ENCODE peak calls at places on chromosome 12, in five cellular contexts. T is fibroblast of lung, R is endodermal cell, M is neural progenitor cell, F is A549. I is an unnamed sample.

GRCh38 chr12:108596854-108597558 is 878 bp downstream of the TMEM119 start:
- DNase-seq in F (no peak), R (no peak), M (no peak), T (no peak), I (no peak)

GRCh38 chr12:52097045-52097666 is 17.7 kb downstream of the SMIM41 start:
- DNase-seq in F (no peak), M (no peak), R (no peak), T (no peak), I (no peak)

GRCh38 chr12:45619736-45620135 is 109.8 kb upstream of the ARID2 start:
- DNase-seq in M (no peak), R (no peak), F (no peak), T (no peak), I (no peak)

GRCh38 chr12:104591272-104591940 is 134.7 kb downstream of the CHST11 start:
- DNase-seq in M (no peak), T (no peak), R (no peak), F (no peak), I (peak)

GRCh38 chr12:67578976-67579661 is 69.4 kb upstream of the DYRK2 start:
- DNase-seq in T (no peak), M (no peak), R (no peak), F (no peak), I (peak)

GRCh38 chr12:7933255-7933726 is 2.7 kb downstream of the SLC2A3 start:
- DNase-seq in R (peak), F (peak), T (peak), M (peak), I (peak)

GRCh38 chr12:87196329-87196728 is 832.9 kb downstream of the C12orf50 start:
- DNase-seq in F (no peak), T (peak), M (no peak), R (no peak), I (no peak)

GRCh38 chr12:68977335-68977734 is 44.4 kb upstream of the CPM start:
- DNase-seq in F (no peak), R (no peak), T (no peak), M (no peak), I (no peak)

GRCh38 chr12:73585136-73585535 is 952.5 kb upstream of the ATXN7L3B start:
- DNase-seq in M (no peak), F (no peak), T (no peak), R (no peak), I (no peak)

GRCh38 chr12:105567061-105567460 is 236.6 kb downstream of the C12orf75 start:
- DNase-seq in T (no peak), R (no peak), M (no peak), F (no peak), I (peak)

GRCh38 chr12:6553051-6553868 is 2.6 kb downstream of the IFFO1 start:
- DNase-seq in R (no peak), T (peak), M (no peak), F (no peak), I (no peak)

GRCh38 chr12:14768823-14769405 is 34.4 kb downstream of the WBP11 start:
- DNase-seq in M (peak), F (no peak), T (peak), R (peak), I (peak)

GRCh38 chr12:17108877-17109520 is 503.0 kb upstream of the LMO3 start:
- DNase-seq in M (no peak), F (no peak), T (no peak), R (no peak), I (no peak)

GRCh38 chr12:54019924-54020586 is 8.2 kb upstream of the HOXC6 start:
- DNase-seq in T (no peak), F (no peak), R (peak), M (no peak), I (no peak)

GRCh38 chr12:109868182-109869051 is 11.9 kb downstream of the GLTP start:
- DNase-seq in R (no peak), F (no peak), M (no peak), T (no peak), I (no peak)
- H3K27ac ChIP-seq in R (no peak), F (no peak), M (no peak), T (no peak), I (no peak)

GRCh38 chr12:93595336-93595735 is 22.9 kb downstream of the SOCS2 start:
- DNase-seq in F (no peak), T (no peak), R (no peak), M (no peak), I (no peak)
- H3K27ac ChIP-seq in F (no peak), T (peak), R (no peak), M (no peak), I (no peak)

GRCh38 chr12:25529738-25530137 is 23.3 kb downstream of the LMNTD1 start:
- DNase-seq in M (no peak), F (no peak), R (no peak), T (peak), I (peak)

GRCh38 chr12:25526778-25527177 is 26.3 kb downstream of the LMNTD1 start:
- DNase-seq in M (no peak), T (peak), F (no peak), R (no peak), I (no peak)

GRCh38 chr12:25521625-25522256 is 31.3 kb downstream of the LMNTD1 start:
- DNase-seq in F (no peak), M (no peak), R (no peak), T (no peak), I (no peak)

GRCh38 chr12:25518512-25518911 is 34.6 kb downstream of the LMNTD1 start:
- DNase-seq in R (no peak), M (no peak), T (no peak), F (no peak), I (peak)

DNA sequence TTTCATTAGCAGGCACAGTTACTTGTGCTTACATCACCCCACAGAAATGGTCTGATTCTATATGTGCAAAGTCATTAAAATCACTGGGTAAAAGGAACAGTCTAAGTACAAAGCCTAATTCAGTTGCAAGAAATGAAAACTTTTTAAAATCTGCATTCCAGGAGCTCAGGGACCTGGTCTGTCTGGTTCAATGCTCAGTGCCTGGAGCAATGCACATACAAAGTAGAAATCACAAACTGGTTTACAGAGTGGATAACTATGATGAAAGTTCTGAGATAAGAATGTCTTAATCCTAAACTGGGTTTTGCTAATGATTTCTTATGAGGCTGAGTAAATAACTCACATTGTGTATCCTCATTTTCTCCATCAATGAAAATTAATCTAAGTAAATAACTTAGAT is 28.7 kb downstream of the LMNTD1 start:
- DNase-seq in T (no peak), M (no peak), F (no peak), R (no peak), I (no peak)
- H3K27ac ChIP-seq in T (no peak), M (no peak), F (no peak), R (no peak), I (no peak)

DNA sequence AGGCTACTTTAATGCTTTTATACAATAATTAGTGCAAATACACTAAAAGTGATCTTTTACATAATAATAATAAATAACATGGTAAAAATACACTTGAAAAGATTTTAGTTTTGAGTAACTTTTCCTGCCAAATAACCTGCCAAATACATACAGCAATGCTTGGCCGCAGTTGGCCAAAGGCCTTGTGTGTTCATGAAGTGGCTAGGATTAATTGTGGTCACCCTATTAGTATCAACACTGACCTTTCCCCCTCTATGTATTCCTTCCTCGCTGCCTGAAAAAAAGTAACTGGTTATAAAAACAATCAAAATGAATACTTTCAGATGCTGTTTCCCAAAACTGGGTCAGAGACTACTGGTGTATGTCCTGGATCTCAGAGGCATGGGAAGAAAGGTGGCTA is 34.3 kb downstream of the KICS2 start:
- DNase-seq in M (no peak), R (no peak), T (peak), F (no peak), I (no peak)
- H3K27ac ChIP-seq in M (no peak), R (no peak), T (peak), F (no peak), I (no peak)

DNA sequence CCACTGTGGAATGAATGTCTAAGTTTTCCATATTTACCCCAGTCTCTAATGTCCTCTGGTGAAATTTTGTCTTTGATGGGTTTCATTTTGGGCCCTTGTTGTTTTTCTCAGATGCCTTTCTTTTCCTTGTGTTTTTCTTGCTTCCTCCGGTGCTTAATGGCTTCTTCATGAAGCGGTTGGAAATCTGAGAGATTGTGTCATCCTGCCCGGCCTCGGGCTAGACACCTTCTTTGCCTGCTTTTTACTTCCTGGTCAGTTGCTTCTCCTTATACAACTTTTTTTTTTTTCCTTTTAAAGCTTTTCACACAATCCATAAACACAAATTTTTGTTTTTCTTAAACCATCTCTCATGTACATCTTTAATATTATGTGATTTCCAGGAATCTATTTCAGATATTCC is 7.1 kb downstream of the ETV6 start:
- DNase-seq in R (peak), M (no peak), T (no peak), F (no peak), I (no peak)
- H3K27ac ChIP-seq in R (no peak), M (no peak), T (no peak), F (no peak), I (no peak)

GRCh38 chr12:2160043-2160442 is 107.3 kb downstream of the CACNA1C start:
- DNase-seq in R (no peak), F (no peak), T (no peak), M (no peak), I (no peak)

GRCh38 chr12:2165021-2165420 is 112.2 kb downstream of the CACNA1C start:
- DNase-seq in T (peak), M (no peak), R (no peak), F (no peak), I (no peak)

GRCh38 chr12:2161478-2161877 is 108.7 kb downstream of the CACNA1C start:
- DNase-seq in T (peak), F (no peak), M (no peak), R (no peak), I (no peak)

GRCh38 chr12:2166696-2167095 is 113.9 kb downstream of the CACNA1C start:
- DNase-seq in T (no peak), M (no peak), F (no peak), R (no peak), I (no peak)

GRCh38 chr12:2163172-2163927 is 110.6 kb downstream of the CACNA1C start:
- DNase-seq in R (no peak), M (no peak), T (peak), F (no peak), I (no peak)
- H3K27ac ChIP-seq in R (no peak), M (no peak), T (peak), F (no peak), I (no peak)

DNA sequence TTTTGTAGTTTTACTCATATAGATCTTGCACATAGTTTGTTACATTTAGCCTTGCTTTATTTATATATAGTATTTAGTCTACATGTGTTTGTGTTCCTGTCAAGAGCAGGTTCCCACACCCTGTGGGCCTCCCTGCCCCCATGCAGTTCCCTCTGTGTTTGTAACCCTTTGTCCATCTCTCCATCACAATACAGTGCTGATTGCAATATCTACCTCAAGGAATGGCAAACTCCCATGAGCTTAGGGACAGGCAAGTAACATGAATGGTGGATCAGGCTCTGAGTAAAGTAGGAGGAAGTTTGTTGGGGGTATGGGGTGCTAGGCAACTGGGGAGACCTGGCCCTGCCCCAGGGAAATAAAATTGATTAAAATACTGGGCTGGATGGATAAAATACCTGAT is 151.9 kb upstream of the MYL2 start:
- DNase-seq in M (no peak), T (no peak), R (no peak), F (no peak), I (no peak)
- H3K27ac ChIP-seq in M (no peak), T (no peak), R (no peak), F (no peak), I (no peak)

GRCh38 chr12:94832780-94833760 is 170.4 kb downstream of the NDUFA12 start:
- DNase-seq in F (no peak), M (peak), R (peak), T (peak), I (no peak)
- H3K27ac ChIP-seq in F (no peak), M (peak), R (peak), T (no peak), I (no peak)

I was measured in foreskin keratinocyte.